ENCODE peak calls at places on chromosomes 13 and 19, in five cellular contexts. H is H54; P is stimulated activated CD4-positive, alpha-beta T cell treated with anti-CD3 and anti-CD28 coated beads, Interleukin-4, amount 100 ng/mL, for 48 hours; N is SHP77; V is NCI-H82. E is an unnamed sample.

GRCh38 chr13:101875717-101876393 is 423.4 kb downstream of the ITGBL1 start:
- DNase-seq in H (peak; percentile 5), P (no peak), N (peak; percentile 98), V (peak; percentile 11), E (peak; percentile 99)

GRCh38 chr13:105732946-105733529 is 802.4 kb downstream of the EFNB2 start:
- DNase-seq in H (no peak), P (no peak), N (no peak), V (no peak), E (no peak)

GRCh38 chr19:15644066-15644741 is 3.5 kb downstream of the CYP4F3 start:
- DNase-seq in H (no peak), P (no peak), N (no peak), V (no peak), E (no peak)

GRCh38 chr13:34078334-34078999 is 260.5 kb downstream of the RFC3 start:
- DNase-seq in H (no peak), P (no peak), N (no peak), V (no peak), E (no peak)

GRCh38 chr19:14116918-14117578 is 514 bp downstream of the PRKACA start:
- DNase-seq in H (no peak), P (no peak), N (no peak), V (peak; percentile 47), E (no peak)

GRCh38 chr19:10724573-10725071 is 6.7 kb downstream of the DNM2 start:
- DNase-seq in H (no peak), P (no peak), N (no peak), V (no peak), E (no peak)

GRCh38 chr19:501646-502045 is 5.4 kb downstream of the MADCAM1 start:
- DNase-seq in H (no peak), P (no peak), N (no peak), V (no peak), E (no peak)

GRCh38 chr19:35431147-35431807 is 16.8 kb upstream of the FFAR2 start:
- DNase-seq in H (no peak), P (no peak), N (no peak), V (no peak), E (no peak)

GRCh38 chr13:30880756-30881155 is 25.3 kb upstream of the MEDAG start:
- DNase-seq in H (no peak), P (no peak), N (no peak), V (no peak), E (no peak)

GRCh38 chr13:64778002-64778401 is 2452.1 kb downstream of the PCDH9 start:
- DNase-seq in H (no peak), P (no peak), N (no peak), V (no peak), E (no peak)

GRCh38 chr19:45382426-45382825 is 12.1 kb upstream of the ERCC2 start:
- DNase-seq in H (no peak), P (no peak), N (no peak), V (no peak), E (no peak)

GRCh38 chr13:28568286-28568685 is 73.4 kb upstream of the FLT1 start:
- DNase-seq in H (no peak), P (no peak), N (peak; percentile 41), V (peak; percentile 39), E (no peak)

GRCh38 chr19:2797280-2797679 is 12.0 kb downstream of the THOP1 start:
- DNase-seq in H (no peak), P (no peak), N (no peak), V (no peak), E (no peak)

GRCh38 chr13:91132786-91133185 is 214.7 kb upstream of the MIR17HG start:
- DNase-seq in H (no peak), P (no peak), N (no peak), V (no peak), E (no peak)

GRCh38 chr13:33193428-33193974 is 92.1 kb downstream of the STARD13 start:
- DNase-seq in H (no peak), P (no peak), N (no peak), V (peak; percentile 67), E (no peak)

GRCh38 chr13:110421061-110421460 is 114.0 kb downstream of the COL4A2 start:
- DNase-seq in H (no peak), P (no peak), N (no peak), V (no peak), E (no peak)

GRCh38 chr13:112229445-112229844 is 146.7 kb upstream of the SPACA7 start:
- DNase-seq in H (no peak), P (no peak), N (no peak), V (no peak), E (no peak)

GRCh38 chr13:29513002-29513980 is 82.2 kb downstream of the SLC7A1 start:
- DNase-seq in H (no peak), P (no peak), N (no peak), V (no peak), E (no peak)

GRCh38 chr13:24097064-24097463 is 63.5 kb upstream of the SPATA13 start:
- DNase-seq in H (no peak), P (peak; percentile 40), N (no peak), V (peak; percentile 65), E (no peak)

GRCh38 chr13:22848539-22849052 is 332.2 kb upstream of the SGCG start:
- DNase-seq in H (no peak), P (no peak), N (peak; percentile 31), V (no peak), E (no peak)

GRCh38 chr13:25171517-25172302 is at the start of gene AMER2:
- DNase-seq in H (no peak), P (no peak), N (no peak), V (peak; percentile 97), E (no peak)

GRCh38 chr13:49213997-49214916 is 5.9 kb upstream of the MLNR start:
- DNase-seq in H (no peak), P (no peak), N (no peak), V (no peak), E (no peak)

GRCh38 chr13:113969973-113970611 is 3.8 kb downstream of the C13orf46 start:
- DNase-seq in H (no peak), P (no peak), N (no peak), V (no peak), E (no peak)

E was measured in DMS153.